ENCODE peak calls at places on chromosome 20, in four cellular contexts. O is stimulated activated CD8-positive, alpha-beta memory T cell treated with anti-CD3 and anti-CD28 coated beads, Interleukin-4, amount 100 ng/mL, for 1 hour; A is NCI-H748 treated with DMSO at 0.1 percent for 48 hours; D is NCI-H446. Q is an unnamed sample.

GRCh38 chr20:7493311-7493710 is 446.9 kb downstream of the HAO1 start:
- DNase-seq in O (no peak), A (no peak), D (no peak), Q (no peak)

GRCh38 chr20:37298190-37298939 is 8.9 kb downstream of the MANBAL start:
- DNase-seq in O (no peak), A (no peak), D (no peak), Q (no peak)

GRCh38 chr20:50095476-50096078 is 17.4 kb downstream of the UBE2V1 start:
- DNase-seq in O (no peak), A (no peak), D (no peak), Q (no peak)

GRCh38 chr20:10090588-10091166 is 55.9 kb downstream of the ANKEF1 start:
- DNase-seq in O (no peak), A (peak), D (peak), Q (peak)

GRCh38 chr20:16434087-16434664 is 139.1 kb downstream of the KIF16B start:
- DNase-seq in O (peak), A (peak), D (no peak), Q (peak)

GRCh38 chr20:20405619-20406018 is 37.7 kb downstream of the INSM1 start:
- DNase-seq in O (no peak), A (no peak), D (no peak), Q (no peak)

GRCh38 chr20:63699466-63700198 is 3.2 kb downstream of the TNFRSF6B start:
- DNase-seq in O (no peak), A (no peak), D (no peak), Q (no peak)

GRCh38 chr20:6863355-6863754 is 95.9 kb downstream of the BMP2 start:
- DNase-seq in O (no peak), A (no peak), D (no peak), Q (no peak)

GRCh38 chr20:49765846-49766541 is 46.6 kb upstream of the SLC9A8 start:
- DNase-seq in O (no peak), A (no peak), D (no peak), Q (no peak)

GRCh38 chr20:19414600-19414999 is 202.2 kb downstream of the SLC24A3 start:
- DNase-seq in O (no peak), A (no peak), D (no peak), Q (no peak)

GRCh38 chr20:35306931-35307517 is 14.8 kb upstream of the FAM83C start:
- DNase-seq in O (no peak), A (peak), D (peak), Q (peak)

GRCh38 chr20:34834459-34834893 is 9.0 kb upstream of the NCOA6 start:
- DNase-seq in O (no peak), A (peak), D (peak), Q (peak)

GRCh38 chr20:39880890-39881289 is 808.1 kb downstream of the MAFB start:
- DNase-seq in O (no peak), A (peak), D (no peak), Q (no peak)

GRCh38 chr20:5539656-5540055 is 210.5 kb upstream of the SHLD1 start:
- DNase-seq in O (no peak), A (no peak), D (no peak), Q (no peak)

GRCh38 chr20:17735206-17735804 is 35.5 kb downstream of the BANF2 start:
- DNase-seq in O (no peak), A (no peak), D (no peak), Q (no peak)